ENCODE peak calls at places on chromosomes 2 and 18, in four cellular contexts. G is GM06990, W is progenitor cell of endocrine pancreas, P is right atrium auricular region. T is an unnamed sample.

GRCh38 chr2:206083602-206084467 is 2.1 kb downstream of the INO80D start:
- DNase-seq in P (no peak), G (no peak), W (no peak), T (peak; percentile 40)

GRCh38 chr2:219498280-219499057 is at the start of gene GMPPA:
- DNase-seq in W (peak; percentile 79), P (peak; percentile 98), G (peak; percentile 91), T (peak; percentile 98)

GRCh38 chr2:217162533-217162932 is 302.7 kb upstream of the TNP1 start:
- DNase-seq in W (no peak), P (no peak), G (peak; percentile 52), T (no peak)

GRCh38 chr18:57961876-57962505 is 82.0 kb upstream of the NEDD4L start:
- DNase-seq in W (no peak), G (no peak), P (no peak), T (no peak)

GRCh38 chr18:53408271-53408670 is 816.2 kb downstream of the MBD2 start:
- DNase-seq in P (no peak), G (no peak), W (no peak), T (no peak)

GRCh38 chr18:28177828-28178635 is 1.1 kb upstream of the CDH2 start:
- DNase-seq in G (no peak), P (no peak), W (peak; percentile 78), T (peak; percentile 22)

GRCh38 chr2:188196343-188197008 is 95.2 kb upstream of the GULP1 start:
- DNase-seq in W (no peak), P (no peak), G (no peak), T (no peak)

GRCh38 chr18:36155960-36156757 is 26.5 kb downstream of the ELP2 start:
- DNase-seq in P (no peak), G (no peak), W (no peak), T (no peak)

GRCh38 chr2:33602216-33602830 is 3.2 kb upstream of the FAM98A start:
- DNase-seq in G (no peak), W (no peak), P (no peak), T (no peak)

GRCh38 chr2:200422071-200422470 is 87.8 kb downstream of the KCTD18 start:
- DNase-seq in G (no peak), W (no peak), P (no peak), T (no peak)

GRCh38 chr18:75116809-75117208 is 92.1 kb downstream of the PTGR3 start:
- DNase-seq in W (no peak), P (no peak), G (no peak), T (no peak)

GRCh38 chr2:29080886-29081743 is 6.8 kb upstream of the PCARE start:
- DNase-seq in P (no peak), G (no peak), W (no peak), T (no peak)

GRCh38 chr18:6962571-6963451 is 154.8 kb downstream of the LAMA1 start:
- DNase-seq in W (no peak), G (no peak), P (no peak), T (no peak)

GRCh38 chr18:48136051-48136543 is 205.6 kb upstream of the SMAD2 start:
- DNase-seq in G (no peak), W (peak; percentile 31), P (no peak), T (no peak)

GRCh38 chr18:6997802-6998201 is 119.8 kb downstream of the LAMA1 start:
- DNase-seq in P (no peak), G (no peak), W (no peak), T (no peak)

GRCh38 chr2:10126627-10127026 is 4.1 kb downstream of the RRM2 start:
- DNase-seq in W (no peak), G (no peak), P (no peak), T (no peak)

GRCh38 chr18:49531678-49532153 is 30.1 kb upstream of the LIPG start:
- DNase-seq in P (no peak), W (no peak), G (peak; percentile 31), T (no peak)

GRCh38 chr2:60515751-60516226 is 37.7 kb downstream of the BCL11A start:
- DNase-seq in G (peak; percentile 82), W (no peak), P (peak; percentile 58), T (peak; percentile 75)

GRCh38 chr2:207051345-207051959 is 112.1 kb downstream of the CPO start:
- DNase-seq in G (no peak), P (no peak), W (no peak), T (no peak)

GRCh38 chr2:28717339-28717758 is 34.3 kb upstream of the PPP1CB start:
- DNase-seq in P (peak; percentile 86), G (peak; percentile 6), W (no peak), T (no peak)

GRCh38 chr2:212538156-212539144 is at the start of gene ERBB4:
- DNase-seq in W (peak; percentile 15), P (no peak), G (peak; percentile 9), T (peak; percentile 10)

GRCh38 chr2:1653137-1653789 is 91.1 kb downstream of the PXDN start:
- DNase-seq in W (no peak), P (peak; percentile 95), G (no peak), T (no peak)

GRCh38 chr2:54228945-54229344 is 27.1 kb downstream of the TSPYL6 start:
- DNase-seq in W (no peak), G (no peak), P (peak; percentile 71), T (no peak)

GRCh38 chr2:61356261-61356957 is 114.5 kb downstream of the USP34 start:
- DNase-seq in P (no peak), G (no peak), W (no peak), T (no peak)

GRCh38 chr18:36667811-36668210 is 161.0 kb downstream of the TPGS2 start:
- DNase-seq in G (no peak), W (no peak), P (no peak), T (no peak)

GRCh38 chr2:234189230-234189629 is 138.7 kb downstream of the SPP2 start:
- DNase-seq in G (no peak), P (no peak), W (no peak), T (no peak)

GRCh38 chr2:241768251-241768711 is 8.3 kb upstream of the GAL3ST2 start:
- DNase-seq in G (no peak), P (no peak), W (no peak), T (no peak)

GRCh38 chr2:70073493-70073892 is 13.8 kb upstream of the PCBP1 start:
- DNase-seq in W (no peak), P (no peak), G (no peak), T (no peak)

GRCh38 chr2:97996679-97997078 is 931 bp upstream of the TMEM131 start:
- DNase-seq in P (no peak), W (no peak), G (no peak), T (no peak)

GRCh38 chr18:36583155-36583745 is 245.6 kb downstream of the TPGS2 start:
- DNase-seq in W (no peak), G (no peak), P (peak; percentile 36), T (peak; percentile 37)

GRCh38 chr2:218883491-218884490 is 3.1 kb downstream of the WNT10A start:
- DNase-seq in W (no peak), G (no peak), P (no peak), T (peak; percentile 61)

GRCh38 chr18:50970006-50970405 is 2.2 kb downstream of the ELAC1 start:
- DNase-seq in P (no peak), W (no peak), G (no peak), T (no peak)

GRCh38 chr2:37526323-37526722 is 145.1 kb downstream of the CDC42EP3 start:
- DNase-seq in G (no peak), W (no peak), P (no peak), T (no peak)

GRCh38 chr18:73986711-73987110 is 160.9 kb downstream of the FBXO15 start:
- DNase-seq in W (no peak), P (no peak), G (no peak), T (no peak)

GRCh38 chr2:187169108-187169713 is 278.8 kb downstream of the CALCRL start:
- DNase-seq in G (peak; percentile 65), P (no peak), W (no peak), T (peak; percentile 34)

GRCh38 chr2:4420032-4420431 is 716.7 kb downstream of the DCDC2C start:
- DNase-seq in P (no peak), G (no peak), W (no peak), T (no peak)

GRCh38 chr18:45171575-45172225 is 443.6 kb upstream of the SLC14A2 start:
- DNase-seq in G (no peak), P (no peak), W (no peak), T (no peak)

GRCh38 chr2:14866953-14867352 is 234.4 kb downstream of the LRATD1 start:
- DNase-seq in G (no peak), P (no peak), W (no peak), T (no peak)

GRCh38 chr2:100588071-100588786 is 25.4 kb downstream of the PDCL3 start:
- DNase-seq in P (no peak), G (peak; percentile 46), W (no peak), T (peak; percentile 51)

GRCh38 chr2:25165992-25166618 is 2.3 kb downstream of the POMC start:
- DNase-seq in P (no peak), G (peak; percentile 62), W (no peak), T (peak; percentile 81)
- TF ChIP-seq CTCF in P (peak; percentile 43), G (peak; percentile 83), W (peak; percentile 12), T (peak; percentile 60)

GRCh38 chr2:43303120-43303519 is 76.7 kb upstream of the ZFP36L2 start:
- DNase-seq in G (no peak), P (no peak), W (no peak), T (no peak)
- TF ChIP-seq CTCF in G (no peak), P (no peak), W (no peak), T (no peak)

GRCh38 chr2:161564906-161565305 is 59.3 kb upstream of the SLC4A10 start:
- DNase-seq in P (no peak), G (no peak), W (no peak), T (no peak)

GRCh38 chr2:161569401-161569800 is 54.8 kb upstream of the SLC4A10 start:
- DNase-seq in P (no peak), W (no peak), G (no peak), T (no peak)

GRCh38 chr2:161571051-161571429 is 53.2 kb upstream of the SLC4A10 start:
- DNase-seq in P (no peak), W (no peak), G (no peak), T (no peak)

GRCh38 chr2:161576421-161576820 is 47.8 kb upstream of the SLC4A10 start:
- DNase-seq in G (no peak), P (no peak), W (no peak), T (peak; percentile 27)

GRCh38 chr2:161570424-161571050 is 53.7 kb upstream of the SLC4A10 start:
- DNase-seq in W (no peak), G (no peak), P (no peak), T (no peak)
- TF ChIP-seq CTCF in W (peak; percentile 42), G (peak; percentile 42), P (no peak), T (no peak)

GRCh38 chr2:84741182-84741822 is 139.6 kb downstream of the TRABD2A start:
- DNase-seq in P (no peak), W (no peak), G (peak; percentile 9), T (peak; percentile 25)
- TF ChIP-seq CTCF in P (peak; percentile 30), W (peak; percentile 36), G (peak; percentile 78), T (peak; percentile 27)

DNA sequence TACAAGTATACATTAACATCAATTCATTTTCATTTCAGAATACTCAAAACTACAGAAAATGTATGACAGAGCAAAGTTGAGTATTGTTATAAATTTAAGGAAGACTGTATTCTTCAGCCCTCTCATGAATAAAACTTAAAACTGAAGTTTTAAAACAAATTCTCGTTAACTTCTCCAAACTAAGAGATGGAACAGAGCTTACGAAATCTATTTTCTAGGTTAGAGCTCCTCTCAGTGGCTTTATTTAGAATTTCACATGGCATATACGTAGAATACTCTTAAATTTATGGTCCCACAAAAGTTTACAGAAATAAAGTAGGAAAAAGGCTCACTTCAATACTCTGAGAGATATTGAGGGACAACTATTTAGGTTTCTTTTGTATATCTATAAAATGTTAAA is 612.1 kb downstream of the KCNJ3 start:
- DNase-seq in P (no peak), W (no peak), G (no peak), T (no peak)
- TF ChIP-seq CTCF in P (peak; percentile 60), W (peak; percentile 83), G (peak; percentile 42), T (peak; percentile 52)